ENCODE peak calls at places on chromosome 4, in four cellular contexts. I, G, U and T are unnamed samples.
A peak's percentile ranks its signal among the peaks of the same experiment; 100 is the strongest.

GRCh38 chr4:123546123-123546654 is 149.6 kb downstream of the SPRY1 start:
- DNase-seq in I (no peak), G (no peak), U (no peak), T (no peak)

GRCh38 chr4:27666943-27667342 is 806.3 kb downstream of the STIM2 start:
- DNase-seq in I (no peak), G (no peak), U (no peak), T (no peak)

GRCh38 chr4:89134775-89135319 is 23.5 kb downstream of the TIGD2 start:
- DNase-seq in I (no peak), G (no peak), U (no peak), T (peak; percentile 74)

GRCh38 chr4:73613130-73613529 is 7.1 kb downstream of the RASSF6 start:
- DNase-seq in I (no peak), G (no peak), U (no peak), T (no peak)

GRCh38 chr4:146340798-146341197 is 126.5 kb downstream of the REELD1 start:
- DNase-seq in I (no peak), G (no peak), U (no peak), T (peak; percentile 43)

GRCh38 chr4:155889036-155889793 is 14.3 kb upstream of the TDO2 start:
- DNase-seq in I (no peak), G (peak; percentile 24), U (no peak), T (peak; percentile 75)

GRCh38 chr4:40719008-40719623 is 30.6 kb upstream of the NSUN7 start:
- DNase-seq in I (no peak), G (no peak), U (no peak), T (peak; percentile 52)

GRCh38 chr4:16240300-16240699 is 14.0 kb upstream of the TAPT1 start:
- DNase-seq in I (no peak), G (no peak), U (no peak), T (no peak)

GRCh38 chr4:84623661-84624060 is 40.7 kb downstream of the CDS1 start:
- DNase-seq in I (no peak), G (no peak), U (no peak), T (no peak)

GRCh38 chr4:56908206-56909082 is 744 bp downstream of the REST start:
- DNase-seq in I (peak; percentile 68), G (peak; percentile 54), U (peak; percentile 57), T (peak; percentile 42)

GRCh38 chr4:134132086-134132783 is 69.4 kb downstream of the PABPC4L start:
- DNase-seq in I (no peak), G (no peak), U (no peak), T (no peak)

GRCh38 chr4:15495621-15496020 is 25.9 kb downstream of the CC2D2A start:
- DNase-seq in I (no peak), G (no peak), U (no peak), T (no peak)

GRCh38 chr4:163915896-163916295 is 421.4 kb downstream of the TMA16 start:
- DNase-seq in I (no peak), G (no peak), U (no peak), T (no peak)

GRCh38 chr4:155703486-155704227 is 37.0 kb downstream of the GUCY1A1 start:
- DNase-seq in I (no peak), G (no peak), U (no peak), T (no peak)

GRCh38 chr4:119016636-119017035 is 119.0 kb upstream of the MYOZ2 start:
- DNase-seq in I (no peak), G (no peak), U (no peak), T (peak; percentile 91)

GRCh38 chr4:188657365-188657764 is 518.1 kb downstream of the TRIML1 start:
- DNase-seq in I (no peak), G (no peak), U (no peak), T (no peak)

GRCh38 chr4:83490876-83491450 is 6.1 kb upstream of the ABRAXAS1 start:
- DNase-seq in I (no peak), G (no peak), U (no peak), T (peak; percentile 11)

DNA sequence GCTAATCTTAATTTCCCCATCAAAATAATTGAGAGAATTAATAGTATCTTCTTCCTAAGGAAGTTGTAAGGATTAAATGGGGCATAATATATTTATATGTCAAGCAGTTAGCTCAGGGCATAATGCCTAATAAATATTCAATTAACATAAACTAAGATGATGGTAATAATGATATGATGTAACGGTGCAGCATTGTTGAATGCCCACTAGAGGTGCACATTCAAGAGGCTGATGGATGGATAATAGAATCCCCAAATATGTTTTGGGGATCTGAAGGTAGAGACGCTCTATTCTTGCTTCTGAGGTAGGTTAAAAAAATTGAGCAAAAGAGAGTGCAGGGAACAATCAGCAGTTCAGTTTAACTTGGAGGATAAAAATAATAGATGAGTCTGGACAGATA is 37.1 kb downstream of the ATOH1 start:
- DNase-seq in I (no peak), G (no peak), U (no peak), T (no peak)
- TF ChIP-seq CTCF in I (peak; percentile 33), G (no peak), U (no peak), T (no peak)

GRCh38 chr4:13903061-13903460 is 275.5 kb upstream of the BOD1L1 start:
- DNase-seq in I (no peak), G (no peak), U (no peak), T (no peak)
- TF ChIP-seq CTCF in I (no peak), G (no peak), U (no peak), T (no peak)

GRCh38 chr4:54384563-54384962 is 155.5 kb downstream of the PDGFRA start:
- DNase-seq in I (no peak), G (peak; percentile 31), U (no peak), T (peak; percentile 43)

GRCh38 chr4:54384152-54384551 is 155.1 kb downstream of the PDGFRA start:
- DNase-seq in I (no peak), G (no peak), U (no peak), T (no peak)

GRCh38 chr4:54386270-54386669 is 157.2 kb downstream of the PDGFRA start:
- DNase-seq in I (no peak), G (no peak), U (no peak), T (no peak)

GRCh38 chr4:54386693-54387092 is 157.6 kb downstream of the PDGFRA start:
- DNase-seq in I (no peak), G (no peak), U (no peak), T (no peak)

GRCh38 chr4:54382623-54383022 is 153.5 kb downstream of the PDGFRA start:
- DNase-seq in I (no peak), G (no peak), U (peak; percentile 32), T (no peak)
- TF ChIP-seq CTCF in I (no peak), G (no peak), U (no peak), T (no peak)

GRCh38 chr4:63296773-63297172 is 1112.5 kb downstream of the TECRL start:
- DNase-seq in I (no peak), G (no peak), U (no peak), T (no peak)
- TF ChIP-seq CTCF in I (peak; percentile 47), G (no peak), U (no peak), T (no peak)